ENCODE peak calls at places on chromosome 9, in five cellular contexts. Q is astrocyte; O is AG08396; F is activated CD4-positive, alpha-beta T cell treated with anti-CD3 and anti-CD28 coated beads, Interleukin-2, amount 10 ng/mL, durations not matched to agents 7 days and 5 days; N is transverse colon. X is an unnamed sample.

GRCh38 chr9:84137968-84138367 is 157.4 kb downstream of the RMI1 start:
- DNase-seq in Q (no peak), O (no peak), F (no peak), N (no peak), X (no peak)

GRCh38 chr9:16794871-16795639 is 75.4 kb downstream of the BNC2 start:
- DNase-seq in Q (peak; percentile 66), O (peak; percentile 72), F (no peak), N (peak; percentile 15), X (peak; percentile 93)

GRCh38 chr9:6413365-6414263 is 615 bp downstream of the UHRF2 start:
- DNase-seq in Q (no peak), O (peak; percentile 32), F (peak; percentile 38), N (peak; percentile 41), X (no peak)

GRCh38 chr9:78072586-78073199 is 41.1 kb upstream of the GNAQ start:
- DNase-seq in Q (no peak), O (no peak), F (no peak), N (no peak), X (no peak)

GRCh38 chr9:118609355-118610044 is 759.7 kb downstream of the BRINP1 start:
- DNase-seq in Q (peak; percentile 43), O (no peak), F (no peak), N (no peak), X (peak; percentile 75)

GRCh38 chr9:129164246-129164930 is 13.7 kb downstream of the IER5L start:
- DNase-seq in Q (peak; percentile 49), O (peak; percentile 49), F (no peak), N (peak; percentile 62), X (peak; percentile 40)

GRCh38 chr9:13805566-13805965 is 508.4 kb downstream of the NFIB start:
- DNase-seq in Q (no peak), O (no peak), F (no peak), N (no peak), X (no peak)

GRCh38 chr9:3431890-3432289 is 93.9 kb downstream of the RFX3 start:
- DNase-seq in Q (no peak), O (no peak), F (no peak), N (no peak), X (no peak)

GRCh38 chr9:4596165-4596922 is 65.8 kb upstream of the PLPP6 start:
- DNase-seq in Q (no peak), O (no peak), F (peak; percentile 79), N (peak; percentile 11), X (no peak)